ENCODE peak calls at places on chromosomes 4 and X, in eight cellular contexts. D is ovary, N is retinal pigment epithelial cell, Z is fibroblast of pulmonary artery, Q is foreskin fibroblast, S is mesothelial cell of epicardium, L is tibial artery, O is endothelial cell. H is an unnamed sample.

GRCh38 chrX:138925330-138925729 is 213.8 kb upstream of the FGF13 start:
- DNase-seq in Q (peak), S (no peak), D (no peak), O (no peak), N (no peak), Z (peak), L (no peak), H (no peak)

GRCh38 chr4:74751247-74751646 is 43.1 kb downstream of the BTC start:
- DNase-seq in O (no peak), L (no peak), S (no peak), Z (no peak), N (no peak), Q (no peak), D (no peak), H (no peak)

GRCh38 chr4:73929285-73929684 is 52.5 kb downstream of the PF4 start:
- DNase-seq in O (no peak), Z (no peak), Q (peak), D (no peak), L (no peak), N (no peak), S (no peak), H (no peak)

GRCh38 chr4:110586137-110586850 is 36.6 kb downstream of the PITX2 start:
- DNase-seq in O (no peak), S (no peak), D (no peak), Q (peak), L (no peak), N (peak), Z (peak), H (no peak)

GRCh38 chrX:35244088-35244741 is 301.6 kb downstream of the FAM47B start:
- DNase-seq in Z (no peak), D (no peak), Q (no peak), N (no peak), S (no peak), L (no peak), O (no peak), H (no peak)

GRCh38 chr4:19835429-19835828 is 416.3 kb upstream of the SLIT2 start:
- DNase-seq in S (no peak), D (no peak), Q (no peak), L (no peak), O (no peak), Z (no peak), N (no peak), H (no peak)

GRCh38 chr4:102180080-102180479 is 165.2 kb downstream of the SLC39A8 start:
- DNase-seq in O (no peak), Z (peak), L (no peak), Q (no peak), S (no peak), D (no peak), N (no peak), H (no peak)

GRCh38 chr4:111630705-111631104 is 514.5 kb upstream of the FAM241A start:
- DNase-seq in Z (peak), O (no peak), D (no peak), S (no peak), L (no peak), N (peak), Q (peak), H (no peak)

GRCh38 chr4:16075975-16076757 is 7.7 kb downstream of the PROM1 start:
- DNase-seq in S (no peak), Z (no peak), D (no peak), L (no peak), N (no peak), Q (no peak), O (no peak), H (no peak)

GRCh38 chrX:41412261-41413167 is 34.6 kb upstream of the NYX start:
- DNase-seq in L (no peak), D (peak), O (no peak), N (no peak), Q (no peak), Z (no peak), S (no peak), H (no peak)